ENCODE peak calls at places on chromosomes 11 and 22, in five cellular contexts. P is K562, Q is GM12891, W is GM12878, G is HepG2. E is an unnamed sample.

GRCh38 chr11:93031386-93031785 is 61.9 kb downstream of the MTNR1B start:
- DNase-seq in P (no peak), Q (no peak), W (no peak), G (no peak), E (no peak)

GRCh38 chr11:121829159-121829643 is 286.8 kb downstream of the BLID start:
- DNase-seq in P (no peak), Q (no peak), W (no peak), G (no peak), E (no peak)

GRCh38 chr11:45724145-45724544 is 58.7 kb upstream of the CHST1 start:
- DNase-seq in P (no peak), Q (no peak), W (no peak), G (no peak), E (no peak)

GRCh38 chr11:115291391-115291744 is 212.8 kb downstream of the CADM1 start:
- DNase-seq in P (no peak), Q (no peak), W (no peak), G (no peak), E (no peak)

GRCh38 chr11:47714554-47715081 is 551 bp downstream of the AGBL2 start:
- DNase-seq in P (no peak), Q (peak; percentile 17), W (no peak), G (no peak), E (no peak)

GRCh38 chr11:110712643-110713468 is 619 bp upstream of the ARHGAP20 start:
- DNase-seq in P (no peak), Q (peak; percentile 3), W (no peak), G (no peak), E (peak; percentile 12)

GRCh38 chr11:11512502-11512901 is 109.3 kb downstream of the GALNT18 start:
- DNase-seq in P (no peak), Q (no peak), W (no peak), G (no peak), E (no peak)

GRCh38 chr11:17393472-17393871 is 5.0 kb upstream of the KCNJ11 start:
- DNase-seq in P (no peak), Q (no peak), W (no peak), G (no peak), E (no peak)

GRCh38 chr11:121700968-121701367 is 248.2 kb upstream of the SORL1-AS1 start:
- DNase-seq in P (no peak), Q (no peak), W (no peak), G (no peak), E (no peak)

GRCh38 chr11:13221722-13222121 is 55.9 kb upstream of the BMAL1 start:
- DNase-seq in P (no peak), Q (no peak), W (no peak), G (no peak), E (no peak)

GRCh38 chr22:23777776-23778575 is 5.3 kb downstream of the MMP11 start:
- DNase-seq in P (no peak), Q (no peak), W (no peak), G (no peak), E (no peak)

GRCh38 chr11:86746509-86746908 is 53.8 kb upstream of the PRSS23 start:
- DNase-seq in P (no peak), Q (no peak), W (no peak), G (no peak), E (no peak)

GRCh38 chr11:27373392-27373791 is 10.4 kb upstream of the CCDC34 start:
- DNase-seq in P (no peak), Q (no peak), W (no peak), G (no peak), E (no peak)

GRCh38 chr11:10906521-10906920 is 48.7 kb upstream of the ZBED5 start:
- DNase-seq in P (no peak), Q (no peak), W (no peak), G (no peak), E (no peak)

GRCh38 chr11:10379433-10379832 is 74.6 kb downstream of the ADM start:
- DNase-seq in P (no peak), Q (no peak), W (no peak), G (no peak), E (no peak)

GRCh38 chr22:36212896-36213295 is 11.3 kb upstream of the APOL4 start:
- DNase-seq in P (no peak), Q (no peak), W (no peak), G (peak; percentile 28), E (no peak)

GRCh38 chr11:35041070-35041554 is 97.9 kb upstream of the CD44 start:
- DNase-seq in P (no peak), Q (no peak), W (no peak), G (no peak), E (no peak)

GRCh38 chr22:17205432-17205831 is 13.8 kb downstream of the ADA2 start:
- DNase-seq in P (no peak), Q (no peak), W (no peak), G (no peak), E (no peak)

GRCh38 chr11:75159081-75159953 is 8.4 kb downstream of the SLCO2B1 start:
- DNase-seq in P (no peak), Q (no peak), W (no peak), G (peak; percentile 85), E (no peak)

GRCh38 chr11:82398300-82398815 is 335.3 kb downstream of the FAM181B start:
- DNase-seq in P (no peak), Q (no peak), W (no peak), G (peak; percentile 57), E (no peak)

GRCh38 chr11:86486261-86487030 is 111.8 kb downstream of the CCDC81 start:
- DNase-seq in P (no peak), Q (no peak), W (no peak), G (no peak), E (no peak)

GRCh38 chr22:46173152-46173551 is 22.8 kb downstream of the PPARA start:
- DNase-seq in P (no peak), Q (no peak), W (no peak), G (no peak), E (no peak)

DNA sequence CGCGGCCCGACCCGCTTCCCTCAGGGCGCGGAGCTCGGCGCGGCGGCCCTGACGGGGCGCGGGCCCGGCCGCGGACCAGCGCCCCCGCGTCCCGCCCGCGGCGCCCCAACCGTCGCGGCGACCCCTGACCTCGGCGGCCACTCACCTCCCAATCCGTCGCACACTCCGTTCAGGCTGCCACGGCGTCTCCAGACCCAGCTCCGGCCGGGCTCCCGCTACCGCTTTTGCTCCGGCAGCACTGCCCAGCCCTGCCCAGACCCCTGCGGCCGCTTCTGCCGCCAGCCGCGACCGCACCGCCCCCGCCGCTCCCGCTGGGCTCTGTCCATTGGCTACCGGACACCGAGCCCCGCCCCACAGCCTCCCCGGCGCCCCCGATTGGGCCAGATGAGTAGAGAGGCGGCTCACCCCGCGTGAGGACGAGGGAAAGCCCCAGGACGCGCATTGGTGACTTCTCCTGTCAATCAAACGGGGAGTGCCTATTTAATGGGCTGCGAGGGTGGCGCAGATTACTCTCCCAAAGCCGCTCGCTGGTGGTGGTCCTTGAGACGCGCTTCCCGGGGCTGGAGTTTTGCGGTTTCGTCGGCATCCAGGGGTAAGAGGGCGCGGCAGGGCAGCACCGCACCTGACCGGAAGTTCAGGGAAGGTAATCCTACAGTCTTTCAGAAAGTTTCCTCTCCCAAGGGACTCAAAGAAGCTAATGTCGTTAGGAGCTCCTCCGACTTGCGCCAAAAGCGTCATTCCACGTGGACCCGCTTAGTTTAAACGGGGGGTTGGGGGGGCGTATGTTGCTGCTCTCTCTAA is at the start of gene PACSIN2:
- DNase-seq in P (peak; percentile 99), Q (peak; percentile 99), W (peak; percentile 82), G (peak; percentile 95), E (peak; percentile 100)
- TF ChIP-seq POLR2A in P (peak; percentile 95), Q (peak; percentile 99), W (peak; percentile 99), G (peak; percentile 99), E (peak; percentile 98)

GRCh38 chr22:24997023-24997422 is 44.5 kb downstream of the KIAA1671 start:
- DNase-seq in P (no peak), Q (no peak), W (no peak), G (no peak), E (no peak)

GRCh38 chr22:24995649-24996180 is 43.2 kb downstream of the KIAA1671 start:
- DNase-seq in P (no peak), Q (no peak), W (no peak), G (no peak), E (no peak)

GRCh38 chr22:24992946-24993345 is 40.4 kb downstream of the KIAA1671 start:
- DNase-seq in P (no peak), Q (no peak), W (no peak), G (no peak), E (no peak)

GRCh38 chr22:24996420-24996952 is 44.0 kb downstream of the KIAA1671 start:
- DNase-seq in P (no peak), Q (no peak), W (no peak), G (no peak), E (no peak)

DNA sequence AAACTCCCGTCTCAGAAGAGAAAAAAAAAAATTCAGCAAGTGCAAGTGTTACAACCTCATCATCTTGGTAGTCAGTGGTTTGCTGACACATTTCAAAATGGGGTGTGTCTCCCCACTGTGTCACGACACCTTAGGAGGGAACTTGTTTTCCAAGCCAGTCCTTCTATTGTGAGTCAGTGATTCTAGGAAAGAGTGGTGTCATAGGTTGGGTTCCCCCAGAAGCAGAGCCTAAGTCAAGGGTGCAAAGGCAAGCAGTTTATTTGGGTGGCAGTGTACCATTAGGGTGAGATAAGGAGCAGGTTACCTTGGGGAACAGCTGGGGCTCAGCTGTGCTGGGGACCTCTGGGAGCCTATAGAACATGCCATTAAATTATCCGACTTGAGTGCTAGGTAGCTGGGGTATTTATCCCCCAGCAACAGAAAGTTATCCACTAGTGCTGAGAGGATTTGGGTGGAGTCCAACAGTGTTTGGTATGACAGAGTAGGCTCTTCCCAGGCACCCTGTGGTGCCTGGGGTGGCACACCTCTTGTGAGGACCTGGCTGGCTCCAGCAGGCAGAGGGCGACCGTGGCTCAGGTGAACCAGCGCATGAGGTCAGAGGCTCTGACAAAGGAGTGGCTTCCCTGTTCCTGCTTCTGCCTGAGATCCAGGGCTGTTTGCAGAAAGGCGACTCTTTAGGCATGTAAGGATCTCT is 41.7 kb downstream of the KIAA1671 start:
- DNase-seq in P (no peak), Q (no peak), W (no peak), G (no peak), E (no peak)
- TF ChIP-seq TAF1 in P (no peak), Q (no peak), W (no peak), G (no peak), E (no peak)

DNA sequence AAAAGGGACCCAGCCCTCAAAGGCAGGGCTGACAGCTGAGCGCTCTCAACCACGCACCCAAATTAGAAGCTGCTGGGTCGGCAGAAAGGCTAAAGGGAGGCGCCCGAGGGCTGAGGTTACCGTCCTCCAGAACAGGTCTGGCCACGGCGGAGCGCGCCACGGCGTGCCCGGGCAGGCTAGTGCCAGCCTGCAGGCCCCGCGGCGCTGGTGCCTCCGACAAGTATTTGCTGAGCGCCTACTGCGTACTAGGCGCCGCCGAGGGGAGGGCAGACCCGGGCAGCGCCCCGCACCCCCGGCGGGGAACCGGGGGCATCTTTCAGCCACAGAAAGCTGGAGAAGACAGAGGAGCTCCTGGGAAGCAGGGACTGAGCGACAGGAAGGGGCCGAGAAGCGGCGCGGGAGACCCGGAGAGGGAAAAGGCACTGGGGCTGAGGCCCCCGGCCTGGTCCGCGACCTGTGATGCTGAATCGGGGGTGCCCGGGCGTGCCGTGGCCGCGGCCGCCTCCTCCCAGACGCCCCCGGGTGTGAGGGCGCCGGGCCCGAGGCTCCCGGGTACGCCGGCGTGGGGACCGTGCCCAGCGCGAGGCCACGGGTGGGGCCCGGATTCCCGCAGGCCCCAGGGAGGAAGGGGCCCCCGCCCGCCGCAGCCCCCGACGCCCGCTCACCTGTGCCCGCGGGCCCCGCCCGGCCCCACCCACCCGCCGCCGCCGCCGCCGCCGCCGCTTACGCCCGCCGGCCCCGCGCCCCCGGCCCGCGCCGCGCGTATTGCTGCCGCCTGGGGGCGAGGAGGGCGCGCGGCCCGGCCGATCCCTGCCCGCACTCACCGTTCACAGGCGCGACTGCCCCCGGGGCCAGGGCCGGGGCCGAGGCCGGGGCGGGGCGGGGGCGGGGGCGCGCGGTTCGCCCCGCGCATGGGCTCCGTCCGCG is 521 bp downstream of the HRAS start:
- DNase-seq in P (no peak), Q (no peak), W (no peak), G (no peak), E (no peak)
- TF ChIP-seq POLR2AphosphoS5 in P (no peak), Q (no peak), W (no peak), G (no peak), E (no peak)

GRCh38 chr11:88266157-88266556 is 71.4 kb downstream of the CTSC start:
- DNase-seq in P (no peak), Q (no peak), W (no peak), G (no peak), E (no peak)

GRCh38 chr11:88266919-88267318 is 70.6 kb downstream of the CTSC start:
- DNase-seq in P (no peak), Q (no peak), W (no peak), G (no peak), E (no peak)
- TF ChIP-seq POLR2A in P (no peak), Q (no peak), W (no peak), G (no peak), E (no peak)

E was measured in GM12892.